ENCODE peak calls at places on chromosomes 12 and 14, in five cellular contexts. X is pancreas, V is tibial artery, H is thoracic aorta, T is Panc1. N is an unnamed sample.

GRCh38 chr12:115440438-115440837 is 756.5 kb upstream of the TBX3 start:
- DNase-seq in H (no peak), T (no peak), V (no peak), X (peak; percentile 32), N (no peak)

GRCh38 chr12:132720606-132721005 is 10.0 kb downstream of the PGAM5 start:
- DNase-seq in V (no peak), T (no peak), H (no peak), X (no peak), N (no peak)

GRCh38 chr14:49977126-49977841 is 84.4 kb downstream of the ARF6 start:
- DNase-seq in V (no peak), T (no peak), X (no peak), H (no peak), N (no peak)

GRCh38 chr12:85894653-85895052 is 20.6 kb downstream of the NTS start:
- DNase-seq in H (no peak), T (no peak), X (no peak), V (no peak), N (no peak)

GRCh38 chr14:42140831-42141279 is 534.2 kb downstream of the LRFN5 start:
- DNase-seq in X (no peak), T (peak; percentile 86), H (no peak), V (no peak), N (peak; percentile 33)

GRCh38 chr12:52506858-52507715 is 13.1 kb downstream of the KRT5 start:
- DNase-seq in H (no peak), X (no peak), T (peak; percentile 20), V (no peak), N (peak; percentile 24)

GRCh38 chr14:47208434-47208833 is 467.0 kb downstream of the MDGA2 start:
- DNase-seq in H (no peak), T (no peak), X (no peak), V (no peak), N (no peak)

GRCh38 chr12:19740472-19741131 is 301.3 kb downstream of the AEBP2 start:
- DNase-seq in V (no peak), H (no peak), T (no peak), X (no peak), N (no peak)

GRCh38 chr14:104280085-104280901 is 141.9 kb downstream of the KIF26A start:
- DNase-seq in X (no peak), T (no peak), H (no peak), V (peak; percentile 49), N (no peak)

GRCh38 chr12:132955094-132955932 is 793 bp downstream of the ZNF605 start:
- DNase-seq in H (no peak), T (peak; percentile 8), V (no peak), X (peak; percentile 51), N (peak; percentile 20)

GRCh38 chr12:50167026-50167742 is at the start of gene CERS5:
- DNase-seq in T (peak; percentile 92), V (peak; percentile 100), H (peak; percentile 95), X (peak; percentile 99), N (peak; percentile 96)

GRCh38 chr14:21093769-21094681 is 4.4 kb downstream of the ZNF219 start:
- DNase-seq in X (no peak), H (no peak), V (no peak), T (no peak), N (no peak)

GRCh38 chr14:71739273-71739990 is 192.8 kb upstream of the RGS6 start:
- DNase-seq in T (no peak), X (no peak), H (no peak), V (no peak), N (no peak)

GRCh38 chr12:68538722-68539614 is 71.7 kb upstream of the RAP1B start:
- DNase-seq in T (no peak), X (no peak), V (peak; percentile 75), H (peak; percentile 6), N (no peak)

GRCh38 chr12:94261119-94261518 is 112.7 kb downstream of the PLXNC1 start:
- DNase-seq in X (no peak), H (no peak), V (no peak), T (no peak), N (no peak)

GRCh38 chr12:50390284-50390683 is 6.1 kb downstream of the FAM186A start:
- DNase-seq in T (no peak), X (no peak), H (no peak), V (no peak), N (peak; percentile 61)

GRCh38 chr12:41293011-41293410 is 104.9 kb downstream of the PDZRN4 start:
- DNase-seq in X (no peak), H (no peak), V (no peak), T (no peak), N (no peak)

GRCh38 chr12:57657744-57658143 is 24.7 kb upstream of the B4GALNT1 start:
- DNase-seq in T (no peak), H (no peak), X (peak; percentile 24), V (no peak), N (no peak)

GRCh38 chr14:64502476-64503183 is 1.0 kb downstream of the ZBTB25 start:
- DNase-seq in X (peak; percentile 25), T (no peak), H (no peak), V (no peak), N (no peak)

GRCh38 chr12:40224439-40225291 is at the start of gene LRRK2:
- DNase-seq in V (peak; percentile 90), T (no peak), X (peak; percentile 78), H (peak; percentile 45), N (no peak)

GRCh38 chr12:62703011-62703380 is 232.0 kb downstream of the PPM1H start:
- DNase-seq in H (no peak), T (no peak), V (no peak), X (no peak), N (no peak)

GRCh38 chr14:106631886-106632285 is 1105.5 kb downstream of the TMEM121 start:
- DNase-seq in V (no peak), T (no peak), H (no peak), X (no peak), N (no peak)

GRCh38 chr14:79424462-79424861 is 786.8 kb downstream of the DIO2 start:
- DNase-seq in H (no peak), X (no peak), T (no peak), V (no peak), N (peak; percentile 15)

GRCh38 chr14:88322505-88323085 is 474 bp downstream of the KCNK10 start:
- DNase-seq in X (no peak), T (no peak), V (no peak), H (no peak), N (no peak)

GRCh38 chr12:91947459-91947858 is 198.2 kb downstream of the BTG1 start:
- DNase-seq in V (no peak), H (no peak), X (no peak), T (no peak), N (no peak)

GRCh38 chr12:67909681-67910080 is 79.6 kb upstream of the IFNG-AS1 start:
- DNase-seq in T (no peak), X (no peak), V (no peak), H (no peak), N (no peak)

GRCh38 chr14:39374846-39375245 is 57.4 kb downstream of the FBXO33 start:
- DNase-seq in T (no peak), V (no peak), X (no peak), H (no peak), N (no peak)

GRCh38 chr12:32454866-32455265 is 55.5 kb downstream of the FGD4 start:
- DNase-seq in T (no peak), H (no peak), V (no peak), X (no peak), N (no peak)

GRCh38 chr12:111692575-111693210 is 6.8 kb downstream of the ACAD10 start:
- DNase-seq in H (no peak), T (no peak), X (no peak), V (no peak), N (no peak)
- TF ChIP-seq CTCF in H (no peak), T (peak; percentile 63), X (no peak), V (no peak), N (peak; percentile 30)

DNA sequence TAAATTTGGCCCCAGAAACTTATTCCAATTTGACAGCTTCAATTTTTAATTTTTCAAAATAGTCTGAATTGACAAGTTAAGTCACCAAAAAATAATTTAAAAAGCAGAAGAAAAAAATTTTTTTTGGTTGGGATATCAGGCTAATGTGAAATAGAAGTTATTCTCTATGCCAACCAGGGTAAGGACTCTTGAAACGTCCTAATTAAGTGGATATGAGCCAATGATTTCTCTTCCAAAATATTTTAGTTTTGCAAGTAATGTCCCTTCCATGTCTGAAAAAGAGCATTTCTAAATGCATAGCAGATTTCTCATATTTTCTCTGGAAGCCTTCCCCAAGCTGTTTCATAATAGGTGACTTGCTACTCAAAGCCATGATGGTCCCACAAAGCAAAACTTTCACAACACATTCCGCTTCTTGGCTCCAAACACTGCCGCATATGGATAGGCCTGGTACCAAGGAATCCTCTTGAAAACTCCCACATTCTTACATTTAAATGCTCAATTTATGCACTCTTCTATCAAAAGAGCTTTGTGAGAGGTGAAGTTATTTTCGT is 65.1 kb downstream of the SIX6 start:
- DNase-seq in H (no peak), V (no peak), X (no peak), T (no peak), N (no peak)
- H3K4me3 ChIP-seq in H (no peak overlapping the region), V (no peak overlapping the region), X (no peak overlapping the region), T (no peak overlapping the region), N (no peak overlapping the region)

DNA sequence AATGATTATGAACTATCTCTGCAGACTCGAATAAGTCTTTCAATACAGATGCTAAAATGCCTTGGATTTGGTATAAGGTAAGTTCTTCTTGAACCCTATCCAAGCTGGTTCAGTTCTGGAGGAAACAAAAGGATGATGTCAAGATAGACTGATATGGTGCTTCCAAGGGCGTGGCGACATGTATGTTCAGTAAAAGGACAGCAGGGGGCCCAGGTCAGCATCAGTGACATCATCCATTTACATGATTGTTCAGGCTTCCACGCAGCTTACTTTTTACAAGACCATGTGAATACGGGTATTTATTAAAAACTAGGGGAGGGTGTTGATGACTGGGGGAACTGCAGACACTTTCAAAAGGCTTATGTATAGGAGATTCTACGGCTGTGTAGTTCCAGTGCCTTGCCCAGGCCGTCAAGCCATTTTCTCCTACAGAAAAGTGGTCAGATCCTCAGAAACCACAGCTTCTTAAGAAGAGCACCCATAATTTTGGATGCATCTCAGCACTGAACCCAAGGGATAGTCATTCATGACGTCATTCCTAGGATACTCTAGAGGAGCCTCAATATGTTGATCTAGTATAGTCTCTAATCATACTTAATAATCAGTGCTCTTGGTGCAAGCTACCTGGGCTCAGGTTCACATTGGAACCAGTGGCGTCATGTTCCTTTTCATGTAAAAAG is 527.7 kb downstream of the FUT8 start:
- DNase-seq in T (no peak), V (no peak), X (no peak), H (no peak), N (no peak)
- TF ChIP-seq CTCF in T (peak; percentile 14), V (no peak), X (no peak), H (no peak), N (no peak)

DNA sequence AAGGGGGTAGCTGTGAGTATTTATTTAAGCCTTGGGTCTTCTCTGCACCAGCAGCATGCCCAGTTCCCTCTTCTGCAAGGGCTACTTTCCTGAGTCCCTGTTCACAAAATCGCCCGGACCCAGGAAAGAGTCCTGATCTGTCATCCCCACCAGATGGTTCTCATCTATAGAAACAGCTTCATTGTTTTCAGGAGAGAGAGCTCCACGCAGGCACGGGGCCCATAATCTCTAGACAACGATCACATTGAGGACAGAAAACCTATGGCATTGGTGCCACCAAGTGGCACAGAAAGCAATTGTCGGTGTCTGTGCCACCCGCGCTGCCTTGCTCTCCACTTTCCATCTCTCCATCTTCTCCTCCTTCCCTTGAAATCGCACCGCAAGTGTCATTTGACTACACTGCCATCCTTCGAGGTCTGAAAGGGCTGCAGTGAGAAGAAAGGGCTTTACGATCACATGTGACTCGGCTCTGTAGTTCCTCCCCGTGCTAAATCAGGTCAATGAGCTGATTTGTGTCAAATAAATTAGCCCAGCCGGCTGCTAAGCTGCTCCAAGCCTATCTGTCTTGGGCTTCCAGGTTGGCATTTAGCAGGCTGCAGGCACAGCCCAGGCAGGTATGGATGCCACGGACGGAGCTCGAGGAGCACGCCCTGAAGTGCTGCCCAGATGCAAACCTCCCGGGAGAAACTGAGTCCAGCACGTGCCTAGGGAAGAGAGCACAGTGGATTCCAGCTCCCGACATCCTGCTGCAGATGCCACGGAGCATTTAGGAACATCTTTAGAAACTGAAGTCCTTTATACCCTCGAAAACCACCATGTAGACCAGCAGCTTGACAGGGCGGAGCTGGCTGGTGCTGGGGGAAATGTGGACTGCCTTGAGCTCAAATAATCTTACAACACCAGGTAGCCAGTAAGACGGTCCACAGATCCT is 28.8 kb downstream of the SPRING1 start:
- DNase-seq in V (peak; percentile 74), T (peak; percentile 7), X (peak; percentile 44), H (no peak), N (no peak)
- H3K4me3 ChIP-seq in V (no peak overlapping the region), T (peak overlapping the region; percentile 41), X (no peak overlapping the region), H (peak overlapping the region; percentile 38), N (no peak overlapping the region)